ENCODE peak calls at places on chromosomes 4 and X, in five cellular contexts. X, O, C, Y and S are unnamed samples.

GRCh38 chr4:176193898-176194297 is 1.5 kb downstream of the SPATA4 start:
- DNase-seq in X (peak; percentile 43), O (peak; percentile 87), C (no peak), Y (no peak), S (peak; percentile 84)

GRCh38 chr4:174324725-174325124 is 41.0 kb downstream of the CEP44 start:
- DNase-seq in X (no peak), O (no peak), C (no peak), Y (no peak), S (peak; percentile 14)

GRCh38 chr4:145937021-145937861 is 1.4 kb downstream of the ZNF827 start:
- DNase-seq in X (peak; percentile 56), O (peak; percentile 95), C (peak; percentile 60), Y (peak; percentile 70), S (peak; percentile 56)

GRCh38 chrX:45077748-45078424 is 122.8 kb downstream of the DIPK2B start:
- DNase-seq in X (no peak), O (no peak), C (no peak), Y (no peak), S (no peak)

GRCh38 chr4:101954975-101955678 is 164.6 kb downstream of the BANK1 start:
- DNase-seq in X (no peak), O (no peak), C (no peak), Y (no peak), S (no peak)

GRCh38 chr4:174826660-174827059 is 2.4 kb downstream of the GLRA3 start:
- DNase-seq in X (no peak), O (no peak), C (no peak), Y (no peak), S (no peak)

GRCh38 chr4:11436673-11437072 is 8.0 kb upstream of the HS3ST1 start:
- DNase-seq in X (no peak), O (no peak), C (peak; percentile 41), Y (peak; percentile 44), S (no peak)

GRCh38 chr4:174256277-174256713 is 27.2 kb downstream of the FBXO8 start:
- DNase-seq in X (peak; percentile 15), O (no peak), C (no peak), Y (no peak), S (peak; percentile 50)

GRCh38 chr4:85861064-85861767 is 386.3 kb downstream of the ARHGAP24 start:
- DNase-seq in X (peak; percentile 83), O (no peak), C (no peak), Y (no peak), S (peak; percentile 19)

GRCh38 chr4:180832086-180832485 is 1411.1 kb upstream of the TENM3 start:
- DNase-seq in X (no peak), O (no peak), C (peak; percentile 26), Y (peak; percentile 16), S (peak; percentile 15)

GRCh38 chr4:128521634-128522253 is 234.1 kb upstream of the PGRMC2 start:
- DNase-seq in X (peak; percentile 95), O (no peak), C (no peak), Y (no peak), S (peak; percentile 46)

GRCh38 chrX:11381464-11381863 is 88.3 kb downstream of the AMELX start:
- DNase-seq in X (peak; percentile 74), O (peak; percentile 46), C (peak; percentile 62), Y (peak; percentile 44), S (peak; percentile 77)

GRCh38 chr4:163548481-163549243 is 54.2 kb downstream of the TMA16 start:
- DNase-seq in X (peak; percentile 58), O (peak; percentile 36), C (peak; percentile 68), Y (peak; percentile 70), S (peak; percentile 65)

GRCh38 chr4:153152453-153153338 is 51.5 kb upstream of the TRIM2 start:
- DNase-seq in X (peak; percentile 40), O (no peak), C (peak; percentile 53), Y (peak; percentile 40), S (no peak)

GRCh38 chr4:19346636-19347035 is 905.1 kb upstream of the SLIT2 start:
- DNase-seq in X (no peak), O (no peak), C (no peak), Y (no peak), S (no peak)

GRCh38 chr4:72467633-72468032 is 101.4 kb downstream of the ADAMTS3 start:
- DNase-seq in X (no peak), O (no peak), C (no peak), Y (no peak), S (no peak)

GRCh38 chr4:53562409-53562808 is 28.9 kb downstream of the LNX1 start:
- DNase-seq in X (no peak), O (no peak), C (no peak), Y (no peak), S (no peak)

GRCh38 chr4:53558981-53559620 is 32.2 kb downstream of the LNX1 start:
- DNase-seq in X (peak; percentile 44), O (no peak), C (no peak), Y (no peak), S (peak; percentile 56)

GRCh38 chr4:53555111-53555510 is 36.2 kb downstream of the LNX1 start:
- DNase-seq in X (no peak), O (no peak), C (no peak), Y (no peak), S (no peak)

GRCh38 chr4:53557601-53558000 is 33.7 kb downstream of the LNX1 start:
- DNase-seq in X (no peak), O (no peak), C (no peak), Y (no peak), S (no peak)

DNA sequence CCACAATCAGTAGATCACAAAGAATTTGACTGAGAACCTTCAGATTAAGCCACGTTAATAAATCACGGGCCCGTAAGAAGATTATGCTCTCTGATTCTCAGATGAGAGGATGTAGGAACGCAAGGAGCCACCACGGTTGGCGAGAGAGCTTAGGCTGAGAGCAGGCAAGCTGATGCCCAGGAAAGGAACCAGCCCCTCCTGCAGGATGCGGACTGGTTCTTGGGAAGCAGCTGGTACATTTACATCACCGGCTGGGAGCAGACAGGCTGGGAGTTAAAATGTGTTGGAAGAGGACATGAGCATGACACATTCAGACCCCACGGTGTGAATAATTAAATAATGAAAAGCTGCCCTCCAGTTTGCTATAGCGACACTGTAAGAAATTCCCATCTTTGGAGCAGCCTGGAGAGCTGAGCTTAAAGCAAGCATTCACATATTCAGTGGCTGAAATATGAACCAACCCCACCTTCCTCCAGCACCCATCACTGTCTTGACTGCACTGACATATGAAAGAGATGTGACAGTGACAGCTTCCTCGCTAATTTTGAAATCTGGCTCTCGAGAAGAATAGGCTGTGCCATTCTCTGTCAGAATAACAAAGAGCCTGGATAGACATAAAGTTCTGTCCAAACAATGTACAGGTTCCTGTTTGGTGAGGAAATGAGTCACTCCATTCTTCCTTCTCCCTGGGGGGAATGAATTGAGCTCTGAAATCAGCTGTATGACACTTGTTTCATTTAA is 33.1 kb downstream of the LNX1 start:
- DNase-seq in X (peak; percentile 88), O (no peak), C (peak; percentile 44), Y (peak; percentile 6), S (peak; percentile 90)
- H3K4me3 ChIP-seq in X (peak overlapping the region; percentile 44), O (no peak overlapping the region), C (no peak overlapping the region), Y (no peak overlapping the region), S (peak overlapping the region; percentile 11)

GRCh38 chrX:28135378-28136047 is 154.3 kb upstream of the DCAF8L1 start:
- DNase-seq in X (no peak), O (no peak), C (no peak), Y (no peak), S (peak; percentile 51)
- TF ChIP-seq CTCF in X (no peak), O (no peak), C (no peak), Y (no peak), S (no peak)

GRCh38 chrX:41452972-41453371 is 5.8 kb downstream of the NYX start:
- DNase-seq in X (no peak), O (no peak), C (no peak), Y (no peak), S (no peak)

GRCh38 chrX:41447897-41448296 is 754 bp downstream of the NYX start:
- DNase-seq in X (no peak), O (no peak), C (no peak), Y (no peak), S (no peak)

GRCh38 chrX:41452565-41452964 is 5.4 kb downstream of the NYX start:
- DNase-seq in X (no peak), O (no peak), C (no peak), Y (no peak), S (no peak)

GRCh38 chrX:41449138-41449537 is 2.0 kb downstream of the NYX start:
- DNase-seq in X (no peak), O (no peak), C (no peak), Y (no peak), S (no peak)

DNA sequence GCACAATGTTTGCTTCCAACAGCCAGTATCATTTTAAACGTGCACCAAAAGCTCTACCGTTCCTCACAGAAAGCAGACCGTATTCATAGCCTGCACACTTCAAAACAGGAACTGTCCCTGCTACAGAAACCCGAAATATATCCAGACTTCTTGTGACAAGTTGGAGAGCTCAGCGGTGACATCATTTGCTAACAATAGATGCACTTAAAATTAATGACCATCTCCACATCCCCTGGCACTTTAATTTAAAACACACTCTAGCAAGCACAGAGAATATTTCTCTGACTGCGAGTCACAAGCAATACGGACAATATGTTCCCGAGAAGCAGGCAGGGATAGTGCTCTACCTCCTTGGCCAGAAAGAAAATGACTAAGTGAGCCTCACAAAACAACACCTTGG is 2.5 kb downstream of the NYX start:
- DNase-seq in X (peak; percentile 6), O (no peak), C (no peak), Y (no peak), S (peak; percentile 35)
- H3K4me2 ChIP-seq in X (peak overlapping the region; percentile 17), O (peak overlapping the region; percentile 63), C (no peak overlapping the region), Y (no peak overlapping the region), S (peak overlapping the region; percentile 85)

GRCh38 chr4:2415881-2416563 is 2.4 kb downstream of the ZFYVE28 start:
- DNase-seq in X (no peak), O (no peak), C (no peak), Y (peak; percentile 6), S (no peak)
- H3K4me3 ChIP-seq in X (peak overlapping the region; percentile 66), O (no peak overlapping the region), C (peak overlapping the region; percentile 71), Y (peak overlapping the region; percentile 51), S (no peak overlapping the region)

GRCh38 chr4:55184600-55185523 is 59.5 kb upstream of the KDR start:
- DNase-seq in X (no peak), O (no peak), C (peak; percentile 80), Y (no peak), S (peak; percentile 76)
- TF ChIP-seq CTCF in X (no peak), O (peak; percentile 27), C (peak; percentile 87), Y (peak; percentile 52), S (peak; percentile 89)